ENCODE peak calls at places on chromosomes 12 and 14, in nine cellular contexts. J is GM12865, T is A549, S is AG10803, H is suprapubic skin, U is fibroblast of the aortic adventitia, A is cardiac muscle cell, I is aorta, Q is astrocyte of the cerebellum. E is an unnamed sample.

GRCh38 chr14:24366664-24367505 is 1.1 kb upstream of the NFATC4 start:
- DNase-seq in S (peak; percentile 99), Q (peak; percentile 84), J (peak; percentile 69), H (peak; percentile 95), U (peak; percentile 97), I (peak; percentile 94), T (peak; percentile 43), A (peak; percentile 99), E (peak; percentile 94)

GRCh38 chr12:49288412-49288853 is 6.5 kb upstream of the PRPH start:
- DNase-seq in J (peak; percentile 76), I (no peak), T (peak; percentile 70), Q (peak; percentile 34), A (peak; percentile 67), S (peak; percentile 42), U (peak; percentile 70), H (no peak), E (no peak)

GRCh38 chr12:38904932-38905479 is 385 bp downstream of the CPNE8 start:
- DNase-seq in S (peak; percentile 85), H (peak; percentile 91), T (peak; percentile 79), A (peak; percentile 87), Q (no peak), I (peak; percentile 95), J (peak; percentile 93), U (peak; percentile 85), E (no peak)

GRCh38 chr14:51014086-51014485 is 69.8 kb upstream of the PYGL start:
- DNase-seq in J (no peak), H (no peak), A (peak; percentile 88), U (peak; percentile 96), Q (peak; percentile 84), T (no peak), I (peak; percentile 59), S (peak; percentile 87), E (peak; percentile 75)

GRCh38 chr12:98820005-98820404 is 174.9 kb downstream of the APAF1 start:
- DNase-seq in Q (peak; percentile 18), U (no peak), A (no peak), T (no peak), H (no peak), S (peak; percentile 20), J (no peak), I (no peak), E (no peak)

GRCh38 chr12:25958254-25959068 is at the start of gene RASSF8:
- DNase-seq in A (peak; percentile 89), T (peak; percentile 53), Q (peak; percentile 45), S (peak; percentile 76), J (peak; percentile 54), U (peak; percentile 69), H (no peak), I (peak; percentile 81), E (no peak)

GRCh38 chr14:36478782-36479181 is 41.2 kb downstream of the NKX2-1 start:
- DNase-seq in Q (no peak), S (no peak), I (no peak), J (peak; percentile 17), T (no peak), H (no peak), U (no peak), A (no peak), E (no peak)

GRCh38 chr12:12327802-12328201 is 22.2 kb downstream of the MANSC1 start:
- DNase-seq in A (peak; percentile 79), S (peak; percentile 72), J (peak; percentile 73), I (no peak), T (peak; percentile 55), Q (peak; percentile 61), U (peak; percentile 85), H (no peak), E (no peak)

GRCh38 chr12:123490089-123490488 is 32.1 kb downstream of the SNRNP35 start:
- DNase-seq in J (no peak), S (no peak), T (no peak), I (no peak), A (no peak), U (no peak), Q (no peak), H (no peak), E (no peak)

GRCh38 chr12:75446857-75447256 is 33.7 kb upstream of the GLIPR1 start:
- DNase-seq in Q (peak; percentile 29), T (peak; percentile 7), A (no peak), H (no peak), U (peak; percentile 82), I (no peak), S (peak; percentile 84), J (no peak), E (peak; percentile 42)

GRCh38 chr12:110501378-110501721 is 561 bp downstream of the VPS29 start:
- DNase-seq in T (peak; percentile 56), Q (peak; percentile 23), I (peak; percentile 46), S (peak; percentile 46), H (no peak), J (peak; percentile 49), U (peak; percentile 28), A (peak; percentile 42), E (peak; percentile 2)

DNA sequence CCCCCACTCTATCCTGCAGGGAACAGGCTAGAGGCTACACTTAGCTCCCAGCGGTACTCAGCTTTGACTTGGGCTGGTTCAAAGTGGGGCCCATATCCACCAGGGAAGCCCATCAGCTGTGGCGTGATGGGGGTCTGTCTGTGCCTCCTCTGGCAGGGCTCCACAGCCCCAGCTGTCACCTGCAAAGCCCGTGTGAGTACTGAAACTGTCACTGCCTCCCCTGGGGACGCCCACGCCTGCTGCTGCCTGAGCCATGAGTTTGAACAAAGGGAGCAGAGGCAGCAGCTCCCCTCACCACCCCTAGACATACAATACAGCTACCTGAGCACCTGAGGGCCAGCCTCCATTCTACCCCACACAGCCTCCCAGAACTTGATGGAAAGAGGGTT is 5.0 kb downstream of the REM2 start:
- DNase-seq in I (no peak), Q (no peak), A (no peak), S (no peak), T (no peak), U (no peak), H (no peak), J (peak; percentile 87), E (no peak)
- H3K4me3 ChIP-seq in I (no peak overlapping the region), Q (peak overlapping the region; percentile 51), A (peak overlapping the region; percentile 45), S (peak overlapping the region; percentile 71), T (peak overlapping the region; percentile 61), U (peak overlapping the region; percentile 66), H (peak overlapping the region; percentile 55), J (peak overlapping the region; percentile 76), E (peak overlapping the region; percentile 61)

GRCh38 chr14:65237023-65237814 is 134.9 kb upstream of the MAX start:
- DNase-seq in I (no peak), H (no peak), U (peak; percentile 86), S (peak; percentile 82), J (no peak), A (peak; percentile 75), T (no peak), Q (no peak), E (no peak)
- H3K4me3 ChIP-seq in I (no peak overlapping the region), H (no peak overlapping the region), U (no peak overlapping the region), S (no peak overlapping the region), J (no peak overlapping the region), A (no peak overlapping the region), T (no peak overlapping the region), Q (no peak overlapping the region), E (no peak overlapping the region)

DNA sequence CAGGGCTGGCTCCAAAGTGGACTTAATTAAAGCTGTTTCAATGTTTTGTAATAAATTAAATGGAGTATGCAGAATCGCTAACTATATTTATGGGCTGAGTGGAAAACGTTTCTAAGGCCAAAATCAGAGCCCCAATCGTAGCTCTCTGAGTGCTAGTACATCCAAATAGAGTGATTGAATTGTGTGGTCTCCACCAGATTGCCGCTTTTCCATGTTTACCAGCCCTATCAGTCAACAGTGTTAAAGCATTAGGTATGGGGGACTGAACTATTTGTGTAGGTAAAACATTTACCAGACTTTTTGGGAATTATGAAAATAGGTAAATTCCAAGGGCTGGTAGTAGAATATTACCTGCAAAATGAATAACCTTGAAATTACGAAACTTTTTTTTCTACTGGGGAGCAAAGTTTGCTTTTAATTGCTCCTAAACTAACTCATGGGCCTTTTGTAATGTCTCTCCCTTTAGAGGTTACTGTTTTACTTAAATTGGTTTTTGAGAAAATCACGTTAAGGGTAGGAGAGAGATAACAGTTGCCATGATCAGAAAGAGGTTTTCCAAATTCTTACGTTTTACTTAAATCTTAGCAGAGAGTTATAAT is 28.0 kb upstream of the METAP2 start:
- DNase-seq in A (no peak), S (no peak), H (no peak), U (no peak), T (no peak), J (no peak), Q (no peak), I (no peak), E (no peak)
- H3K4me3 ChIP-seq in A (no peak overlapping the region), S (no peak overlapping the region), H (no peak overlapping the region), U (no peak overlapping the region), T (no peak overlapping the region), J (no peak overlapping the region), Q (no peak overlapping the region), I (no peak overlapping the region), E (no peak overlapping the region)

DNA sequence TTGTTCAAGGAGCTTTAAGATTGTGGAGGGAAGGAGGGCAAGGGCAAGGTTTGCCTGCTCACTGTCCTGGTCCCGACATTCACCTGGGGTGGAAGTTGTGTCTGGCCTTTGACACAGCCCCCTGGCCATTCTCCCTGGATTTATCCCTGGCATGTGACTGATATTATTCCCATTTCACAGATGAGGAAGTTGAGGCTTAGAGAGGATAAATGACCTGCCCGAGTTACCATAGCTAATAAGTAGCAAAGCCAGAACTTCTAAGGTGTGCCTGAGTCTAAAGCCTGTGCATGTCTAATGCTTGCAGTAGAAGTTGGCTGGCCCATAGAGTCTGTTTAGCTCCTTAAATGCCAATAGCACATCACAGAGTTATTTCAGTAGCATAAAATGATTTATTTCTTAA is 720 bp upstream of the FGF6 start:
- DNase-seq in J (no peak), H (no peak), Q (no peak), U (no peak), T (no peak), S (no peak), A (no peak), I (no peak), E (no peak)
- H3K4me3 ChIP-seq in J (no peak overlapping the region), H (no peak overlapping the region), Q (no peak overlapping the region), U (no peak overlapping the region), T (no peak overlapping the region), S (no peak overlapping the region), A (no peak overlapping the region), I (no peak overlapping the region), E (no peak overlapping the region)

GRCh38 chr12:121436706-121437105 is 36.8 kb downstream of the RNF34 start:
- DNase-seq in U (no peak), T (no peak), S (no peak), I (no peak), J (no peak), H (no peak), Q (no peak), A (no peak), E (no peak)
- H3K4me3 ChIP-seq in U (no peak overlapping the region), T (no peak overlapping the region), S (no peak overlapping the region), I (no peak overlapping the region), J (no peak overlapping the region), H (no peak overlapping the region), Q (no peak overlapping the region), A (no peak overlapping the region), E (no peak overlapping the region)

DNA sequence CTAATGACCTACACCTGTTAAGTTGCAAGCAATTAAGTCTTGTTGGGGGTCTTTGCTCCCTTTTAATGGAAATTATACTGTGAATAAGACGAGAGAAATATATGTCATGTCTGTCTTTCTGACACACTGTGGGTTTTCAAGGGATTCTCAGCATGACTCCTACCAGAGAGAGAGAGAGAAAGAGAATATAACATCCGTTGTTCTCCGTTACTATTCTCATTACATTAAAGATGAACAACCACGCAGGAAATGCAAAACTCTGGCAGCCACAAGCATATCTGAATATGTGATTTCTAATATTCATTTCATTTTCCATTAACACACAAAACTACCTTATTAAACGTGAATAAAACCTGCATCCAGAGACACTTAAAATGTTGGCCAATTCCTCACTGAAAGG is 67.3 kb upstream of the EGLN3 start:
- DNase-seq in S (no peak), U (no peak), T (no peak), A (no peak), I (no peak), H (no peak), J (no peak), Q (no peak), E (no peak)
- H3K4me3 ChIP-seq in S (no peak overlapping the region), U (peak overlapping the region; percentile 25), T (no peak overlapping the region), A (no peak overlapping the region), I (no peak overlapping the region), H (no peak overlapping the region), J (peak overlapping the region; percentile 49), Q (no peak overlapping the region), E (peak overlapping the region; percentile 27)

GRCh38 chr14:71235865-71236264 is 328.6 kb downstream of the PCNX1 start:
- DNase-seq in S (peak; percentile 92), I (peak; percentile 83), U (peak; percentile 55), Q (peak; percentile 11), T (no peak), J (no peak), A (peak; percentile 33), H (peak; percentile 82), E (no peak)
- H3K4me3 ChIP-seq in S (no peak overlapping the region), I (no peak overlapping the region), U (no peak overlapping the region), Q (no peak overlapping the region), T (no peak overlapping the region), J (no peak overlapping the region), A (no peak overlapping the region), H (no peak overlapping the region), E (no peak overlapping the region)

E was measured in skeletal muscle cell.